ENCODE peak calls at places on chromosomes 5 and 9, in four cellular contexts. F is A549, Z is H54, L is NCI-H748 treated with DMSO at 0.1 percent for 48 hours. W is an unnamed sample.

GRCh38 chr5:134555223-134555790 is 29.8 kb downstream of the JADE2 start:
- DNase-seq in Z (no peak), F (no peak), L (no peak), W (no peak)

GRCh38 chr9:20356392-20357206 is 265.7 kb downstream of the MLLT3 start:
- DNase-seq in F (peak; percentile 83), Z (peak; percentile 28), L (peak; percentile 67), W (peak; percentile 60)

GRCh38 chr5:115096034-115096769 is 73.5 kb downstream of the TRIM36 start:
- DNase-seq in F (no peak), L (no peak), Z (no peak), W (no peak)

GRCh38 chr5:173830421-173830820 is 57.7 kb upstream of the CPEB4 start:
- DNase-seq in Z (no peak), F (no peak), L (no peak), W (no peak)

GRCh38 chr5:102152906-102153787 is 142.9 kb downstream of the SLCO4C1 start:
- DNase-seq in F (peak; percentile 29), L (peak; percentile 26), Z (no peak), W (peak; percentile 9)

GRCh38 chr9:94511134-94511942 is 43.5 kb upstream of the PCAT7 start:
- DNase-seq in Z (no peak), F (no peak), L (no peak), W (no peak)

GRCh38 chr5:151202381-151203139 is 21.3 kb downstream of the CCDC69 start:
- DNase-seq in Z (peak; percentile 53), F (peak; percentile 16), L (no peak), W (no peak)

GRCh38 chr5:55450050-55450765 is 84.6 kb downstream of the PLPP1 start:
- DNase-seq in Z (no peak), F (no peak), L (no peak), W (no peak)